ENCODE peak calls at places on chromosomes 4 and X, in ten cellular contexts. Z, E, R, A, B, N, F, V, W and H are unnamed samples.

GRCh38 chr4:165330666-165331065 is 3.2 kb downstream of the MSMO1 start:
- DNase-seq in Z (peak; percentile 13), E (no peak), R (no peak), A (no peak), B (no peak), N (no peak), F (no peak), V (no peak), W (no peak), H (no peak)

GRCh38 chrX:74527344-74527743 is 87.1 kb downstream of the RLIM start:
- DNase-seq in Z (no peak), E (no peak), R (no peak), A (no peak), B (no peak), N (no peak), F (no peak), V (no peak), W (no peak), H (no peak)

GRCh38 chr4:98522062-98522461 is 136.3 kb downstream of the TSPAN5 start:
- DNase-seq in Z (no peak), E (no peak), R (no peak), A (no peak), B (no peak), N (no peak), F (no peak), V (no peak), W (no peak), H (no peak)

GRCh38 chrX:327660-328126 is 9.1 kb upstream of the GTPBP6 start:
- DNase-seq in Z (no peak), E (no peak), R (peak; percentile 14), A (no peak), B (no peak), N (no peak), F (no peak), V (no peak), W (no peak), H (no peak)

GRCh38 chr4:164383187-164384181 is 370.4 kb upstream of the SMIM31 start:
- DNase-seq in Z (peak; percentile 21), E (peak; percentile 62), R (no peak), A (peak; percentile 79), B (peak; percentile 52), N (peak; percentile 81), F (peak; percentile 6), V (no peak), W (peak; percentile 58), H (peak; percentile 8)

GRCh38 chr4:27005512-27006246 is 145.0 kb downstream of the STIM2 start:
- DNase-seq in Z (no peak), E (no peak), R (no peak), A (no peak), B (peak; percentile 61), N (no peak), F (peak; percentile 90), V (no peak), W (no peak), H (no peak)

GRCh38 chr4:185346975-185347601 is 48.6 kb downstream of the LRP2BP start:
- DNase-seq in Z (no peak), E (no peak), R (no peak), A (no peak), B (peak; percentile 75), N (no peak), F (no peak), V (no peak), W (no peak), H (no peak)

GRCh38 chrX:13797512-13797911 is 19.4 kb downstream of the GPM6B start:
- DNase-seq in Z (no peak), E (no peak), R (no peak), A (no peak), B (no peak), N (no peak), F (no peak), V (no peak), W (no peak), H (no peak)

GRCh38 chr4:94519925-94520789 is 68.4 kb downstream of the PDLIM5 start:
- DNase-seq in Z (no peak), E (no peak), R (no peak), A (no peak), B (no peak), N (no peak), F (no peak), V (no peak), W (no peak), H (no peak)

GRCh38 chr4:36676139-36677050 is 395.0 kb downstream of the DTHD1 start:
- DNase-seq in Z (no peak), E (no peak), R (no peak), A (no peak), B (no peak), N (no peak), F (no peak), V (no peak), W (no peak), H (no peak)

GRCh38 chrX:152821145-152821765 is 9.3 kb downstream of the CETN2 start:
- DNase-seq in Z (peak; percentile 18), E (peak; percentile 54), R (no peak), A (peak; percentile 70), B (peak; percentile 54), N (no peak), F (peak; percentile 64), V (no peak), W (no peak), H (peak; percentile 54)

GRCh38 chrX:11261260-11261659 is 32.0 kb upstream of the AMELX start:
- DNase-seq in Z (no peak), E (no peak), R (no peak), A (no peak), B (peak; percentile 83), N (no peak), F (peak; percentile 83), V (no peak), W (no peak), H (no peak)

GRCh38 chr4:96465834-96466233 is 625.9 kb downstream of the PDHA2 start:
- DNase-seq in Z (no peak), E (no peak), R (no peak), A (no peak), B (no peak), N (no peak), F (no peak), V (no peak), W (no peak), H (no peak)

GRCh38 chr4:156193800-156194199 is 240.1 kb upstream of the CTSO start:
- DNase-seq in Z (no peak), E (no peak), R (no peak), A (no peak), B (no peak), N (no peak), F (no peak), V (no peak), W (no peak), H (peak; percentile 6)

GRCh38 chrX:124406294-124407013 is 60.1 kb downstream of the SH2D1A start:
- DNase-seq in Z (peak; percentile 74), E (peak; percentile 37), R (peak; percentile 29), A (peak; percentile 31), B (peak; percentile 74), N (no peak), F (peak; percentile 83), V (peak; percentile 36), W (peak; percentile 62), H (peak; percentile 54)

GRCh38 chr4:2288051-2288541 is 26.2 kb upstream of the MXD4 start:
- DNase-seq in Z (no peak), E (no peak), R (no peak), A (no peak), B (no peak), N (no peak), F (no peak), V (no peak), W (no peak), H (no peak)

GRCh38 chrX:18702362-18703195 is 4.9 kb upstream of the PPEF1 start:
- DNase-seq in Z (no peak), E (no peak), R (no peak), A (no peak), B (peak; percentile 76), N (no peak), F (peak; percentile 42), V (no peak), W (no peak), H (peak; percentile 8)

GRCh38 chr4:38985363-38986065 is 46.7 kb downstream of the TMEM156 start:
- DNase-seq in Z (no peak), E (no peak), R (no peak), A (no peak), B (peak; percentile 25), N (no peak), F (no peak), V (no peak), W (no peak), H (peak; percentile 44)

GRCh38 chr4:3880595-3881120 is 114.5 kb downstream of the ADRA2C start:
- DNase-seq in Z (peak; percentile 83), E (peak; percentile 91), R (peak; percentile 68), A (peak; percentile 93), B (peak; percentile 63), N (peak; percentile 93), F (peak; percentile 78), V (peak; percentile 72), W (peak; percentile 79), H (peak; percentile 77)

GRCh38 chrX:108732630-108733321 is 3.6 kb downstream of the IRS4 start:
- DNase-seq in Z (no peak), E (peak; percentile 67), R (peak; percentile 15), A (peak; percentile 17), B (no peak), N (peak; percentile 75), F (no peak), V (no peak), W (no peak), H (peak; percentile 1)

GRCh38 chr4:1752284-1753041 is 31.1 kb downstream of the TACC3 start:
- DNase-seq in Z (peak; percentile 63), E (peak; percentile 40), R (no peak), A (no peak), B (no peak), N (no peak), F (no peak), V (peak; percentile 34), W (no peak), H (no peak)

GRCh38 chrX:153670748-153671588 is 2.6 kb downstream of the PNCK start:
- DNase-seq in Z (no peak), E (no peak), R (no peak), A (no peak), B (no peak), N (no peak), F (no peak), V (no peak), W (no peak), H (no peak)

GRCh38 chr4:18049446-18049845 is 27.9 kb upstream of the LCORL start:
- DNase-seq in Z (no peak), E (no peak), R (no peak), A (no peak), B (peak; percentile 77), N (no peak), F (no peak), V (no peak), W (no peak), H (no peak)

GRCh38 chr4:62191446-62191845 is 991.3 kb downstream of the ADGRL3 start:
- DNase-seq in Z (no peak), E (no peak), R (no peak), A (no peak), B (no peak), N (no peak), F (no peak), V (no peak), W (no peak), H (no peak)

GRCh38 chrX:107205770-107206696 is at the start of the genes DNAAF6 and NUP62CL:
- DNase-seq in Z (peak; percentile 76), E (peak; percentile 97), R (peak; percentile 53), A (peak; percentile 57), B (peak; percentile 56), N (peak; percentile 89), F (peak; percentile 2), V (peak; percentile 50), W (peak; percentile 12), H (no peak)

GRCh38 chr4:107896651-107897050 is 34.7 kb upstream of the CYP2U1 start:
- DNase-seq in Z (no peak), E (no peak), R (no peak), A (no peak), B (no peak), N (no peak), F (no peak), V (no peak), W (no peak), H (no peak)

GRCh38 chrX:150775569-150776350 is 82.6 kb downstream of the MTMR1 start:
- DNase-seq in Z (no peak), E (no peak), R (no peak), A (no peak), B (no peak), N (no peak), F (no peak), V (no peak), W (no peak), H (no peak)

GRCh38 chr4:70632028-70632427 is 3.5 kb downstream of the ENAM start:
- DNase-seq in Z (no peak), E (peak; percentile 19), R (no peak), A (no peak), B (peak; percentile 70), N (no peak), F (peak; percentile 6), V (no peak), W (no peak), H (no peak)